ENCODE peak calls at places on chromosomes 7 and 10, in ten cellular contexts. One of them, this sample, is unnamed.

GRCh38 chr10:22932626-22933370 is 4.9 kb downstream of the ARMC3 start:
- DNase-seq in cerebellar nuclear complex: no peak
- DNase-seq in hypothalamus: no peak
- DNase-seq in progenitor cell of endocrine pancreas: no peak
- DNase-seq in cardiac muscle cell: no peak
- DNase-seq in HS-27A: no peak
- DNase-seq in endothelial cell of umbilical vein: no peak
- DNase-seq in fibroblast of mammary gland: peak
- DNase-seq in activated CD4-positive, alpha-beta T cell treated with anti-CD3 and anti-CD28 coated beads, Interleukin-2, amount 50 U/mL, for 24 hours: no peak
- DNase-seq in endothelial cell: no peak
- DNase-seq in this sample: no peak

GRCh38 chr7:78448915-78449314 is 650.3 kb downstream of the PHTF2 start:
- DNase-seq in cerebellar nuclear complex: no peak
- DNase-seq in hypothalamus: no peak
- DNase-seq in progenitor cell of endocrine pancreas: no peak
- DNase-seq in cardiac muscle cell: no peak
- DNase-seq in HS-27A: no peak
- DNase-seq in endothelial cell of umbilical vein: no peak
- DNase-seq in fibroblast of mammary gland: no peak
- DNase-seq in activated CD4-positive, alpha-beta T cell treated with anti-CD3 and anti-CD28 coated beads, Interleukin-2, amount 50 U/mL, for 24 hours: no peak
- DNase-seq in endothelial cell: no peak
- DNase-seq in this sample: no peak

GRCh38 chr7:46207931-46208634 is 287.0 kb upstream of the IGFBP3 start:
- DNase-seq in cerebellar nuclear complex: no peak
- DNase-seq in hypothalamus: no peak
- DNase-seq in progenitor cell of endocrine pancreas: no peak
- DNase-seq in cardiac muscle cell: no peak
- DNase-seq in HS-27A: no peak
- DNase-seq in endothelial cell of umbilical vein: no peak
- DNase-seq in fibroblast of mammary gland: no peak
- DNase-seq in activated CD4-positive, alpha-beta T cell treated with anti-CD3 and anti-CD28 coated beads, Interleukin-2, amount 50 U/mL, for 24 hours: no peak
- DNase-seq in endothelial cell: no peak
- DNase-seq in this sample: no peak

GRCh38 chr7:118590107-118590506 is 365.6 kb downstream of the ANKRD7 start:
- DNase-seq in cerebellar nuclear complex: no peak
- DNase-seq in hypothalamus: no peak
- DNase-seq in progenitor cell of endocrine pancreas: no peak
- DNase-seq in cardiac muscle cell: no peak
- DNase-seq in HS-27A: no peak
- DNase-seq in endothelial cell of umbilical vein: no peak
- DNase-seq in fibroblast of mammary gland: no peak
- DNase-seq in activated CD4-positive, alpha-beta T cell treated with anti-CD3 and anti-CD28 coated beads, Interleukin-2, amount 50 U/mL, for 24 hours: no peak
- DNase-seq in endothelial cell: peak
- DNase-seq in this sample: no peak

GRCh38 chr10:89235073-89235798 is 16.3 kb downstream of the LIPA start:
- DNase-seq in cerebellar nuclear complex: no peak
- DNase-seq in hypothalamus: peak
- DNase-seq in progenitor cell of endocrine pancreas: no peak
- DNase-seq in cardiac muscle cell: no peak
- DNase-seq in HS-27A: no peak
- DNase-seq in endothelial cell of umbilical vein: no peak
- DNase-seq in fibroblast of mammary gland: peak
- DNase-seq in activated CD4-positive, alpha-beta T cell treated with anti-CD3 and anti-CD28 coated beads, Interleukin-2, amount 50 U/mL, for 24 hours: no peak
- DNase-seq in endothelial cell: no peak
- DNase-seq in this sample: no peak

GRCh38 chr7:117384693-117385092 is 42.6 kb downstream of the ASZ1 start:
- DNase-seq in cerebellar nuclear complex: no peak
- DNase-seq in hypothalamus: no peak
- DNase-seq in progenitor cell of endocrine pancreas: no peak
- DNase-seq in cardiac muscle cell: peak
- DNase-seq in HS-27A: no peak
- DNase-seq in endothelial cell of umbilical vein: no peak
- DNase-seq in fibroblast of mammary gland: no peak
- DNase-seq in activated CD4-positive, alpha-beta T cell treated with anti-CD3 and anti-CD28 coated beads, Interleukin-2, amount 50 U/mL, for 24 hours: no peak
- DNase-seq in endothelial cell: no peak
- DNase-seq in this sample: no peak

GRCh38 chr10:112851582-112851981 is 98.5 kb upstream of the TCF7L2 start:
- DNase-seq in cerebellar nuclear complex: no peak
- DNase-seq in hypothalamus: no peak
- DNase-seq in progenitor cell of endocrine pancreas: no peak
- DNase-seq in cardiac muscle cell: peak
- DNase-seq in HS-27A: no peak
- DNase-seq in endothelial cell of umbilical vein: no peak
- DNase-seq in fibroblast of mammary gland: no peak
- DNase-seq in activated CD4-positive, alpha-beta T cell treated with anti-CD3 and anti-CD28 coated beads, Interleukin-2, amount 50 U/mL, for 24 hours: no peak
- DNase-seq in endothelial cell: no peak
- DNase-seq in this sample: no peak

GRCh38 chr7:100888529-100888987 is 957 bp downstream of the UFSP1 start:
- DNase-seq in cerebellar nuclear complex: no peak
- DNase-seq in hypothalamus: no peak
- DNase-seq in progenitor cell of endocrine pancreas: no peak
- DNase-seq in cardiac muscle cell: no peak
- DNase-seq in HS-27A: no peak
- DNase-seq in endothelial cell of umbilical vein: no peak
- DNase-seq in fibroblast of mammary gland: no peak
- DNase-seq in activated CD4-positive, alpha-beta T cell treated with anti-CD3 and anti-CD28 coated beads, Interleukin-2, amount 50 U/mL, for 24 hours: no peak
- DNase-seq in endothelial cell: no peak
- DNase-seq in this sample: no peak

GRCh38 chr7:87625101-87625500 is 3.1 kb upstream of the RUNDC3B start:
- DNase-seq in cerebellar nuclear complex: no peak
- DNase-seq in hypothalamus: no peak
- DNase-seq in progenitor cell of endocrine pancreas: no peak
- DNase-seq in cardiac muscle cell: no peak
- DNase-seq in HS-27A: no peak
- DNase-seq in endothelial cell of umbilical vein: no peak
- DNase-seq in fibroblast of mammary gland: no peak
- DNase-seq in activated CD4-positive, alpha-beta T cell treated with anti-CD3 and anti-CD28 coated beads, Interleukin-2, amount 50 U/mL, for 24 hours: no peak
- DNase-seq in endothelial cell: no peak
- DNase-seq in this sample: no peak

GRCh38 chr7:85608804-85609203 is 421.9 kb upstream of the SEMA3D start:
- DNase-seq in cerebellar nuclear complex: no peak
- DNase-seq in hypothalamus: no peak
- DNase-seq in progenitor cell of endocrine pancreas: no peak
- DNase-seq in cardiac muscle cell: no peak
- DNase-seq in HS-27A: no peak
- DNase-seq in endothelial cell of umbilical vein: no peak
- DNase-seq in fibroblast of mammary gland: no peak
- DNase-seq in activated CD4-positive, alpha-beta T cell treated with anti-CD3 and anti-CD28 coated beads, Interleukin-2, amount 50 U/mL, for 24 hours: no peak
- DNase-seq in endothelial cell: no peak
- DNase-seq in this sample: no peak

GRCh38 chr7:7119668-7120208 is 62.6 kb upstream of the C1GALT1 start:
- DNase-seq in cerebellar nuclear complex: no peak
- DNase-seq in hypothalamus: no peak
- DNase-seq in progenitor cell of endocrine pancreas: no peak
- DNase-seq in cardiac muscle cell: no peak
- DNase-seq in HS-27A: no peak
- DNase-seq in endothelial cell of umbilical vein: no peak
- DNase-seq in fibroblast of mammary gland: no peak
- DNase-seq in activated CD4-positive, alpha-beta T cell treated with anti-CD3 and anti-CD28 coated beads, Interleukin-2, amount 50 U/mL, for 24 hours: no peak
- DNase-seq in endothelial cell: no peak
- DNase-seq in this sample: no peak

GRCh38 chr10:22615819-22616499 is 98.4 kb downstream of the PIP4K2A start:
- DNase-seq in cerebellar nuclear complex: no peak
- DNase-seq in hypothalamus: peak
- DNase-seq in progenitor cell of endocrine pancreas: no peak
- DNase-seq in cardiac muscle cell: peak
- DNase-seq in HS-27A: no peak
- DNase-seq in endothelial cell of umbilical vein: no peak
- DNase-seq in fibroblast of mammary gland: peak
- DNase-seq in activated CD4-positive, alpha-beta T cell treated with anti-CD3 and anti-CD28 coated beads, Interleukin-2, amount 50 U/mL, for 24 hours: no peak
- DNase-seq in endothelial cell: no peak
- DNase-seq in this sample: peak

GRCh38 chr10:32005050-32005449 is 51.2 kb downstream of the KIF5B start:
- DNase-seq in cerebellar nuclear complex: no peak
- DNase-seq in hypothalamus: no peak
- DNase-seq in progenitor cell of endocrine pancreas: no peak
- DNase-seq in cardiac muscle cell: peak
- DNase-seq in HS-27A: no peak
- DNase-seq in endothelial cell of umbilical vein: peak
- DNase-seq in fibroblast of mammary gland: peak
- DNase-seq in activated CD4-positive, alpha-beta T cell treated with anti-CD3 and anti-CD28 coated beads, Interleukin-2, amount 50 U/mL, for 24 hours: peak
- DNase-seq in endothelial cell: peak
- DNase-seq in this sample: no peak

GRCh38 chr7:87199700-87200450 is 19.7 kb downstream of the TMEM243 start:
- DNase-seq in cerebellar nuclear complex: no peak
- DNase-seq in hypothalamus: no peak
- DNase-seq in progenitor cell of endocrine pancreas: no peak
- DNase-seq in cardiac muscle cell: no peak
- DNase-seq in HS-27A: no peak
- DNase-seq in endothelial cell of umbilical vein: peak
- DNase-seq in fibroblast of mammary gland: no peak
- DNase-seq in activated CD4-positive, alpha-beta T cell treated with anti-CD3 and anti-CD28 coated beads, Interleukin-2, amount 50 U/mL, for 24 hours: no peak
- DNase-seq in endothelial cell: no peak
- DNase-seq in this sample: no peak

GRCh38 chr7:41033526-41033925 is 669.4 kb downstream of the INHBA start:
- DNase-seq in cerebellar nuclear complex: no peak
- DNase-seq in hypothalamus: no peak
- DNase-seq in progenitor cell of endocrine pancreas: no peak
- DNase-seq in cardiac muscle cell: peak
- DNase-seq in HS-27A: no peak
- DNase-seq in endothelial cell of umbilical vein: no peak
- DNase-seq in fibroblast of mammary gland: peak
- DNase-seq in activated CD4-positive, alpha-beta T cell treated with anti-CD3 and anti-CD28 coated beads, Interleukin-2, amount 50 U/mL, for 24 hours: no peak
- DNase-seq in endothelial cell: no peak
- DNase-seq in this sample: no peak

GRCh38 chr7:127683776-127684681 is 32.0 kb downstream of the SND1 start:
- DNase-seq in cerebellar nuclear complex: no peak
- DNase-seq in hypothalamus: no peak
- DNase-seq in progenitor cell of endocrine pancreas: no peak
- DNase-seq in cardiac muscle cell: peak
- DNase-seq in HS-27A: no peak
- DNase-seq in endothelial cell of umbilical vein: peak
- DNase-seq in fibroblast of mammary gland: peak
- DNase-seq in activated CD4-positive, alpha-beta T cell treated with anti-CD3 and anti-CD28 coated beads, Interleukin-2, amount 50 U/mL, for 24 hours: no peak
- DNase-seq in endothelial cell: no peak
- DNase-seq in this sample: no peak

GRCh38 chr7:84043661-84044191 is 150.9 kb downstream of the SEMA3A start:
- DNase-seq in cerebellar nuclear complex: no peak
- DNase-seq in hypothalamus: no peak
- DNase-seq in progenitor cell of endocrine pancreas: no peak
- DNase-seq in cardiac muscle cell: peak
- DNase-seq in HS-27A: no peak
- DNase-seq in endothelial cell of umbilical vein: no peak
- DNase-seq in fibroblast of mammary gland: peak
- DNase-seq in activated CD4-positive, alpha-beta T cell treated with anti-CD3 and anti-CD28 coated beads, Interleukin-2, amount 50 U/mL, for 24 hours: no peak
- DNase-seq in endothelial cell: no peak
- DNase-seq in this sample: no peak

This sample was measured in retinal pigment epithelial cell.